ENCODE peak calls at places on chromosomes 12 and 14, in nine cellular contexts. Z is effector memory CD8-positive, alpha-beta T cell; U is NCI-H460; G is AG04449; W is iris pigment epithelial cell; L is stimulated activated CD8-positive, alpha-beta memory T cell treated with anti-CD3 and anti-CD28 coated beads, Interleukin-7, amount 100 ng/mL, for 1 hour; Y is right cardiac atrium; C is HEK293T; E is NCI-H1092. I is an unnamed sample.

GRCh38 chr12:67811437-67812361 is 163.2 kb downstream of the DYRK2 start:
- DNase-seq in Z (no peak), U (no peak), G (peak), W (peak), L (no peak), Y (no peak), C (no peak), E (no peak), I (no peak)

GRCh38 chr12:124967016-124967739 is 21.8 kb downstream of the DHX37 start:
- DNase-seq in Z (no peak), U (no peak), G (no peak), W (no peak), L (no peak), Y (peak), C (no peak), E (peak), I (no peak)

GRCh38 chr12:12990700-12991468 is 9.2 kb downstream of the HEBP1 start:
- DNase-seq in Z (no peak), U (no peak), G (no peak), W (peak), L (no peak), Y (no peak), C (no peak), E (no peak), I (no peak)

GRCh38 chr12:99232324-99232723 is 415.2 kb upstream of the GARIN6 start:
- DNase-seq in Z (no peak), U (no peak), G (no peak), W (no peak), L (no peak), Y (no peak), C (no peak), E (no peak), I (no peak)

GRCh38 chr14:84493779-84494178 is 1036.2 kb upstream of the FLRT2 start:
- DNase-seq in Z (no peak), U (no peak), G (no peak), W (peak), L (no peak), Y (no peak), C (no peak), E (no peak), I (no peak)

GRCh38 chr12:28899951-28900350 is 249.1 kb upstream of the FAR2 start:
- DNase-seq in Z (no peak), U (no peak), G (peak), W (peak), L (no peak), Y (no peak), C (no peak), E (no peak), I (no peak)

GRCh38 chr12:24562761-24563392 is 386.0 kb downstream of the BCAT1 start:
- DNase-seq in Z (no peak), U (no peak), G (no peak), W (peak), L (no peak), Y (peak), C (peak), E (no peak), I (no peak)

GRCh38 chr12:49777800-49778748 is 36.7 kb downstream of the TMBIM6 start:
- DNase-seq in Z (peak), U (peak), G (no peak), W (peak), L (peak), Y (peak), C (peak), E (no peak), I (no peak)

GRCh38 chr12:15350643-15351042 is 28.3 kb downstream of the PTPRO start:
- DNase-seq in Z (no peak), U (no peak), G (no peak), W (no peak), L (no peak), Y (peak), C (no peak), E (no peak), I (no peak)

GRCh38 chr14:31902915-31903646 is 174.0 kb upstream of the ARHGAP5 start:
- DNase-seq in Z (no peak), U (no peak), G (no peak), W (no peak), L (no peak), Y (no peak), C (no peak), E (no peak), I (no peak)

GRCh38 chr14:101354726-101355125 is 206.6 kb upstream of the DIO3 start:
- DNase-seq in Z (no peak), U (no peak), G (no peak), W (no peak), L (no peak), Y (no peak), C (no peak), E (no peak), I (no peak)

GRCh38 chr12:125696044-125696443 is 630.8 kb downstream of the AACS start:
- DNase-seq in Z (no peak), U (no peak), G (no peak), W (no peak), L (no peak), Y (no peak), C (no peak), E (no peak), I (no peak)

GRCh38 chr14:94926176-94926575 is 156.3 kb upstream of the GSC start:
- DNase-seq in Z (no peak), U (no peak), G (no peak), W (no peak), L (no peak), Y (no peak), C (no peak), E (no peak), I (no peak)

GRCh38 chr12:111558107-111558376 is 41.1 kb downstream of the ATXN2 start:
- DNase-seq in Z (no peak), U (no peak), G (no peak), W (no peak), L (no peak), Y (no peak), C (no peak), E (no peak), I (no peak)

GRCh38 chr12:108198043-108198442 is 69.0 kb downstream of the WSCD2 start:
- DNase-seq in Z (no peak), U (no peak), G (no peak), W (no peak), L (no peak), Y (no peak), C (no peak), E (no peak), I (no peak)

GRCh38 chr12:62915130-62915529 is 19.8 kb downstream of the PPM1H start:
- DNase-seq in Z (no peak), U (no peak), G (no peak), W (no peak), L (no peak), Y (no peak), C (no peak), E (no peak), I (no peak)

GRCh38 chr12:94326234-94326633 is 133.4 kb downstream of the CEP83 start:
- DNase-seq in Z (no peak), U (no peak), G (no peak), W (no peak), L (no peak), Y (no peak), C (no peak), E (no peak), I (no peak)

GRCh38 chr12:132355742-132356681 is 26.6 kb upstream of the GALNT9 start:
- DNase-seq in Z (no peak), U (no peak), G (no peak), W (no peak), L (no peak), Y (peak), C (no peak), E (no peak), I (no peak)

GRCh38 chr14:34425095-34425851 is 36.8 kb downstream of the SPTSSA start:
- DNase-seq in Z (no peak), U (no peak), G (no peak), W (no peak), L (no peak), Y (no peak), C (no peak), E (no peak), I (no peak)

GRCh38 chr14:95998656-95999055 is 40.5 kb upstream of the C14orf132 start:
- DNase-seq in Z (no peak), U (no peak), G (no peak), W (peak), L (no peak), Y (no peak), C (no peak), E (peak), I (no peak)

GRCh38 chr14:90560529-90560928 is 163.7 kb downstream of the CALM1 start:
- DNase-seq in Z (no peak), U (no peak), G (no peak), W (no peak), L (no peak), Y (no peak), C (no peak), E (no peak), I (no peak)

GRCh38 chr12:103882861-103883596 is 42.0 kb upstream of the NT5DC3 start:
- DNase-seq in Z (no peak), U (no peak), G (no peak), W (peak), L (no peak), Y (no peak), C (no peak), E (no peak), I (no peak)

GRCh38 chr12:238736-239398 is 23.8 kb downstream of the SLC6A13 start:
- DNase-seq in Z (no peak), U (no peak), G (no peak), W (no peak), L (no peak), Y (no peak), C (no peak), E (no peak), I (no peak)

GRCh38 chr12:132248439-132249157 is 80.8 kb downstream of the GALNT9 start:
- DNase-seq in Z (no peak), U (no peak), G (peak), W (peak), L (no peak), Y (no peak), C (no peak), E (no peak), I (no peak)

GRCh38 chr14:91484744-91485143 is 25.4 kb downstream of the PPP4R3A start:
- DNase-seq in Z (no peak), U (no peak), G (no peak), W (no peak), L (no peak), Y (no peak), C (no peak), E (no peak), I (no peak)